ENCODE peak calls at places on chromosomes 2 and 18, in eight cellular contexts. One of them, this sample, is unnamed.

GRCh38 chr2:121903037-121903689 is 147.7 kb downstream of the TSN start:
- DNase-seq in A172: no peak
- DNase-seq in stimulated activated CD8-positive, alpha-beta memory T cell treated with anti-CD3 and anti-CD28 coated beads, Interleukin-4, amount 100 ng/mL, for 1 hour: no peak
- DNase-seq in K562: no peak
- DNase-seq in NCI-H1092: no peak
- DNase-seq in sigmoid colon: no peak
- DNase-seq in CD8-positive, alpha-beta T cell: no peak
- DNase-seq in dermis blood vessel endothelial cell: no peak
- DNase-seq in this sample: no peak

GRCh38 chr18:66168834-66169233 is 418.0 kb downstream of the CDH7 start:
- DNase-seq in CD8-positive, alpha-beta T cell: no peak
- DNase-seq in K562: no peak
- DNase-seq in A172: no peak
- DNase-seq in sigmoid colon: no peak
- DNase-seq in stimulated activated CD8-positive, alpha-beta memory T cell treated with anti-CD3 and anti-CD28 coated beads, Interleukin-4, amount 100 ng/mL, for 1 hour: no peak
- DNase-seq in NCI-H1092: peak
- DNase-seq in dermis blood vessel endothelial cell: no peak
- DNase-seq in this sample: no peak

GRCh38 chr2:12151716-12152115 is 405.3 kb downstream of the LPIN1 start:
- DNase-seq in dermis blood vessel endothelial cell: no peak
- DNase-seq in sigmoid colon: no peak
- DNase-seq in stimulated activated CD8-positive, alpha-beta memory T cell treated with anti-CD3 and anti-CD28 coated beads, Interleukin-4, amount 100 ng/mL, for 1 hour: no peak
- DNase-seq in CD8-positive, alpha-beta T cell: no peak
- DNase-seq in NCI-H1092: no peak
- DNase-seq in A172: no peak
- DNase-seq in K562: no peak
- DNase-seq in this sample: no peak

GRCh38 chr2:224127871-224128501 is 88.9 kb upstream of the SERPINE2 start:
- DNase-seq in sigmoid colon: no peak
- DNase-seq in stimulated activated CD8-positive, alpha-beta memory T cell treated with anti-CD3 and anti-CD28 coated beads, Interleukin-4, amount 100 ng/mL, for 1 hour: no peak
- DNase-seq in dermis blood vessel endothelial cell: no peak
- DNase-seq in A172: no peak
- DNase-seq in CD8-positive, alpha-beta T cell: no peak
- DNase-seq in NCI-H1092: no peak
- DNase-seq in K562: no peak
- DNase-seq in this sample: no peak

GRCh38 chr2:233979748-233980147 is 62.6 kb downstream of the TRPM8 start:
- DNase-seq in sigmoid colon: no peak
- DNase-seq in K562: no peak
- DNase-seq in dermis blood vessel endothelial cell: no peak
- DNase-seq in A172: peak
- DNase-seq in stimulated activated CD8-positive, alpha-beta memory T cell treated with anti-CD3 and anti-CD28 coated beads, Interleukin-4, amount 100 ng/mL, for 1 hour: no peak
- DNase-seq in NCI-H1092: no peak
- DNase-seq in CD8-positive, alpha-beta T cell: no peak
- DNase-seq in this sample: peak

GRCh38 chr2:41932241-41933034 is 115.4 kb upstream of the PKDCC start:
- DNase-seq in A172: no peak
- DNase-seq in dermis blood vessel endothelial cell: no peak
- DNase-seq in CD8-positive, alpha-beta T cell: no peak
- DNase-seq in sigmoid colon: peak
- DNase-seq in NCI-H1092: no peak
- DNase-seq in K562: peak
- DNase-seq in stimulated activated CD8-positive, alpha-beta memory T cell treated with anti-CD3 and anti-CD28 coated beads, Interleukin-4, amount 100 ng/mL, for 1 hour: no peak
- DNase-seq in this sample: peak

GRCh38 chr2:96116879-96117533 is 635 bp upstream of the ADRA2B start:
- DNase-seq in K562: peak
- DNase-seq in dermis blood vessel endothelial cell: peak
- DNase-seq in stimulated activated CD8-positive, alpha-beta memory T cell treated with anti-CD3 and anti-CD28 coated beads, Interleukin-4, amount 100 ng/mL, for 1 hour: no peak
- DNase-seq in NCI-H1092: no peak
- DNase-seq in sigmoid colon: no peak
- DNase-seq in CD8-positive, alpha-beta T cell: peak
- DNase-seq in A172: no peak
- DNase-seq in this sample: no peak

GRCh38 chr2:8502316-8502715 is 179.5 kb upstream of the ID2 start:
- DNase-seq in CD8-positive, alpha-beta T cell: no peak
- DNase-seq in stimulated activated CD8-positive, alpha-beta memory T cell treated with anti-CD3 and anti-CD28 coated beads, Interleukin-4, amount 100 ng/mL, for 1 hour: no peak
- DNase-seq in sigmoid colon: peak
- DNase-seq in K562: no peak
- DNase-seq in A172: no peak
- DNase-seq in NCI-H1092: no peak
- DNase-seq in dermis blood vessel endothelial cell: no peak
- DNase-seq in this sample: peak

GRCh38 chr2:75569546-75569945 is 8.8 kb upstream of the EVA1A start:
- DNase-seq in stimulated activated CD8-positive, alpha-beta memory T cell treated with anti-CD3 and anti-CD28 coated beads, Interleukin-4, amount 100 ng/mL, for 1 hour: no peak
- DNase-seq in CD8-positive, alpha-beta T cell: no peak
- DNase-seq in A172: no peak
- DNase-seq in sigmoid colon: no peak
- DNase-seq in K562: no peak
- DNase-seq in NCI-H1092: no peak
- DNase-seq in dermis blood vessel endothelial cell: no peak
- DNase-seq in this sample: no peak

GRCh38 chr2:54523336-54523959 is 67.3 kb downstream of the SPTBN1 start:
- DNase-seq in sigmoid colon: no peak
- DNase-seq in A172: no peak
- DNase-seq in dermis blood vessel endothelial cell: no peak
- DNase-seq in K562: no peak
- DNase-seq in CD8-positive, alpha-beta T cell: no peak
- DNase-seq in stimulated activated CD8-positive, alpha-beta memory T cell treated with anti-CD3 and anti-CD28 coated beads, Interleukin-4, amount 100 ng/mL, for 1 hour: no peak
- DNase-seq in NCI-H1092: no peak
- DNase-seq in this sample: no peak

GRCh38 chr2:51084750-51085149 is 52.8 kb upstream of the NRXN1 start:
- DNase-seq in A172: no peak
- DNase-seq in stimulated activated CD8-positive, alpha-beta memory T cell treated with anti-CD3 and anti-CD28 coated beads, Interleukin-4, amount 100 ng/mL, for 1 hour: no peak
- DNase-seq in dermis blood vessel endothelial cell: no peak
- DNase-seq in sigmoid colon: no peak
- DNase-seq in K562: no peak
- DNase-seq in CD8-positive, alpha-beta T cell: no peak
- DNase-seq in NCI-H1092: no peak
- DNase-seq in this sample: no peak

GRCh38 chr2:193810533-193810932 is 1615.8 kb upstream of the TMEFF2 start:
- DNase-seq in CD8-positive, alpha-beta T cell: no peak
- DNase-seq in sigmoid colon: no peak
- DNase-seq in NCI-H1092: no peak
- DNase-seq in A172: peak
- DNase-seq in stimulated activated CD8-positive, alpha-beta memory T cell treated with anti-CD3 and anti-CD28 coated beads, Interleukin-4, amount 100 ng/mL, for 1 hour: no peak
- DNase-seq in dermis blood vessel endothelial cell: no peak
- DNase-seq in K562: no peak
- DNase-seq in this sample: no peak

GRCh38 chr18:13176847-13177246 is 41.7 kb upstream of the LDLRAD4 start:
- DNase-seq in A172: no peak
- DNase-seq in sigmoid colon: no peak
- DNase-seq in stimulated activated CD8-positive, alpha-beta memory T cell treated with anti-CD3 and anti-CD28 coated beads, Interleukin-4, amount 100 ng/mL, for 1 hour: no peak
- DNase-seq in dermis blood vessel endothelial cell: no peak
- DNase-seq in NCI-H1092: no peak
- DNase-seq in K562: no peak
- DNase-seq in CD8-positive, alpha-beta T cell: no peak
- DNase-seq in this sample: no peak

This sample was measured in cardiac septum.